ENCODE peak calls at places on chromosomes 13 and 19, in four cellular contexts. E is HepG2, P is HCT116, U is K562. M is an unnamed sample.

GRCh38 chr19:2048959-2049740 is 1.9 kb downstream of the MKNK2 start:
- DNase-seq in E (no peak), P (no peak), U (no peak), M (no peak)

GRCh38 chr13:40432018-40432978 is 234.1 kb downstream of the FOXO1 start:
- DNase-seq in E (no peak), P (no peak), U (no peak), M (no peak)

GRCh38 chr19:18435185-18435841 is 2.6 kb downstream of the ISYNA1 start:
- DNase-seq in E (no peak), P (no peak), U (no peak), M (no peak)

GRCh38 chr13:42754801-42755513 is 26.4 kb upstream of the FAM216B start:
- DNase-seq in E (no peak), P (no peak), U (no peak), M (no peak)

GRCh38 chr13:30121666-30122065 is 185.7 kb downstream of the KATNAL1 start:
- DNase-seq in E (no peak), P (no peak), U (no peak), M (no peak)

GRCh38 chr13:30719521-30719914 is 15.8 kb upstream of the ALOX5AP start:
- DNase-seq in E (no peak), P (no peak), U (no peak), M (no peak)

GRCh38 chr13:23673354-23673753 is 103.1 kb downstream of the TNFRSF19 start:
- DNase-seq in E (no peak), P (no peak), U (no peak), M (no peak)

GRCh38 chr13:48928781-48929430 is 46.8 kb upstream of the FNDC3A start:
- DNase-seq in E (peak), P (no peak), U (no peak), M (no peak)

GRCh38 chr19:1250374-1251232 is 2.2 kb downstream of the MIDN start:
- DNase-seq in E (peak), P (no peak), U (peak), M (no peak)

GRCh38 chr19:39390460-39390758 is 497 bp downstream of the PAF1 start:
- DNase-seq in E (no peak), P (peak), U (no peak), M (no peak)

GRCh38 chr19:2587001-2587719 is 111.2 kb downstream of the GADD45B start:
- DNase-seq in E (no peak), P (no peak), U (no peak), M (no peak)

GRCh38 chr19:1725100-1726064 is 27.9 kb upstream of the ONECUT3 start:
- DNase-seq in E (peak), P (no peak), U (peak), M (no peak)

GRCh38 chr13:114130708-114131580 is 1.5 kb downstream of the RASA3 start:
- DNase-seq in E (no peak), P (no peak), U (peak), M (no peak)

GRCh38 chr13:103033999-103034398 is 32.2 kb downstream of the SLC10A2 start:
- DNase-seq in E (no peak), P (no peak), U (no peak), M (no peak)

GRCh38 chr19:2084993-2085720 is 11.0 kb downstream of the MOB3A start:
- DNase-seq in E (no peak), P (no peak), U (peak), M (no peak)

GRCh38 chr19:35034588-35035382 is 4.5 kb downstream of the SCN1B start:
- DNase-seq in E (no peak), P (no peak), U (no peak), M (no peak)

GRCh38 chr19:53927745-53928144 is 18.7 kb downstream of the CACNG7 start:
- DNase-seq in E (peak), P (no peak), U (peak), M (no peak)

GRCh38 chr19:9645466-9645865 is 24.4 kb upstream of the ZNF561 start:
- DNase-seq in E (no peak), P (no peak), U (peak), M (no peak)

GRCh38 chr19:55670280-55671053 is 4.6 kb upstream of the EPN1 start:
- DNase-seq in E (no peak), P (no peak), U (no peak), M (no peak)

GRCh38 chr13:88857256-88857655 is 1186.1 kb downstream of the SLITRK5 start:
- DNase-seq in E (no peak), P (no peak), U (no peak), M (no peak)

GRCh38 chr19:28319918-28320317 is 893.0 kb downstream of the UQCRFS1 start:
- DNase-seq in E (no peak), P (no peak), U (no peak), M (no peak)

GRCh38 chr19:16605552-16605951 is 22.5 kb downstream of the MED26 start:
- DNase-seq in E (no peak), P (no peak), U (no peak), M (no peak)

GRCh38 chr13:33217256-33217655 is 68.3 kb downstream of the STARD13 start:
- DNase-seq in E (no peak), P (no peak), U (no peak), M (no peak)

GRCh38 chr19:47257411-47258169 is 1.3 kb downstream of the CCDC9 start:
- DNase-seq in E (no peak), P (no peak), U (no peak), M (no peak)
- TF ChIP-seq TCF7L2 in E (no peak), P (no peak), U (no peak), M (no peak)

DNA sequence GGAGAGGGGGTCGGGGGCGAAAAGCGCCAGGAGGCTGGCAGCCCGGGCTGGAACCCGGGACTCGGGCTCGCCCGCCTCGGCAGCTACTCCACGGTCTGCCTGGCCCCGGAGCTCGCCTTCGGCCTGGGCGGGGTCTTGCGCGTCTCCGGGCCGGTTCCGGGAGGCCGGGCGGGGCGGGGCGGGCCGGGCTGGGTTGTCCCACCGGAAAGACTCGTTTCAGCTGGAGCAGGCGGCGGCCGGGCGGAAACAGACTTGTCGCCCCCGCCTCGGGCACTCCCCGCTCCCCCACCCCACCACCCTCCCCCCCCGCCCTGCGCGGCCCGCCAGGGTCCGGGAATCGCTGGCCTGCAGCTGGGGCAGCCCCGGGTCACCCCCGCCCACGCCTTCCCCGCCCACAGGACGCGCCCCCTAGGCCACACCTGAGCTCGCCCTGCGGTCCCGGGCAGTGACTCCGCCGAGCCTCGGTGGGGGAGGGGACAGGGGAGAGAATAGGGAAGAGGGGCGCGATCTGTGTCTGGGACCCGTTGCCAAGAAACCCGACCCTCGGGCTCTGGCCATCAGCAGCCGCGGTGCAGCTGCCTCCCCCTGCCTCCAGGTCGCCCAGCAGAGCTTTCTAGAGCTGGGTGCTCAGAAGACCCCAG is 109.4 kb downstream of the KCTD15 start:
- DNase-seq in E (no peak), P (no peak), U (peak), M (no peak)
- TF ChIP-seq TCF7L2 in E (no peak), P (no peak), U (no peak), M (no peak)

GRCh38 chr13:50410921-50411712 is 395.9 kb downstream of the KCNRG start:
- DNase-seq in E (peak), P (peak), U (peak), M (peak)
- TF ChIP-seq TCF7L2 in E (no peak), P (no peak), U (no peak), M (peak)

DNA sequence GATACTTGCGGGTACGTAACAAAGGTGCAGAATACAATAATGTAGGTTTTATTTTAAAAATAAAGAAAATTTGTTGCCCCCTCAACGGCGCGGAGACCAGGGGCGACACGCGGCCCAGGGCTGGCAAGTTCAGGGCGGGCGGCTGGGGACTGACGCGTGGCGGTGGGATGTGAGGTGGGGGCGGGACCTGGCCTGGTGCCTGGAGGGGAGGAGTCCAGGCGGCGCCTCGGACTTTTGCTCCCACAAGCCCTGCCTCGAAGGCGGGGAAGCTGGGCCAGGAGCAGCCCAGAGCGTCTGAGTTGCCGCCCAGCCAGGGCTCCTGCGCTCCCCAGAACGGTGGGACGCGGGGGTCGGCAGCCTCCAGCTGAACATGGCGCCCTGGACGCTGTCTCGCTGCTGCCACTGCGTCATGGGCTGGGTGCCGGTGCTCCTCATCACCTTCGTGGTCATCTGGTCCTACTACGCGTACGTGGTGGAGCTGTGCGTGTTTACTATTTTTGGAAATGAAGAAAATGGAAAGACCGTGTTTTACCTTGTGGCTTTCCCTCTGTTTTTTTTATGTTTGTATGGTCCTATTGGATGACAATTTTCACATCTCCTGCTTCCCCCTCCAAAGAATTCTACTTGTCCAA is 1122.8 kb upstream of the ATXN8OS start:
- DNase-seq in E (no peak), P (no peak), U (peak), M (no peak)
- TF ChIP-seq TCF7L2 in E (no peak), P (no peak), U (no peak), M (no peak)

GRCh38 chr13:95296326-95296939 is 4.8 kb downstream of the ABCC4 start:
- DNase-seq in E (peak), P (peak), U (no peak), M (no peak)
- TF ChIP-seq TCF7L2 in E (no peak), P (no peak), U (no peak), M (no peak)

GRCh38 chr19:32717496-32717895 is 2.1 kb upstream of the TDRD12 start:
- DNase-seq in E (no peak), P (no peak), U (no peak), M (no peak)
- TF ChIP-seq TCF7L2 in E (no peak), P (no peak), U (no peak), M (no peak)